ENCODE peak calls at places on chromosomes 11 and 22, in seven cellular contexts. J is NCI-H460; S is Daoy; H is iris pigment epithelial cell; O is NCI-H774; U is activated CD8-positive, alpha-beta T cell treated with anti-CD3 and anti-CD28 coated beads for 36 hours; L is psoas muscle. P is an unnamed sample.

GRCh38 chr22:21074092-21074715 is 28.5 kb downstream of the LRRC74B start:
- DNase-seq in J (no peak), H (peak), L (peak), S (peak), O (no peak), U (no peak), P (peak)

GRCh38 chr11:112587664-112588063 is 327.0 kb upstream of the PLET1 start:
- DNase-seq in O (no peak), U (no peak), L (no peak), S (no peak), H (no peak), J (no peak), P (no peak)

GRCh38 chr22:26890870-26891269 is 233.5 kb downstream of the MIAT start:
- DNase-seq in J (no peak), H (no peak), S (peak), U (peak), O (no peak), L (no peak), P (no peak)

GRCh38 chr22:26894362-26894761 is 237.0 kb downstream of the MIAT start:
- DNase-seq in O (no peak), H (peak), U (no peak), L (no peak), J (no peak), S (peak), P (no peak)

GRCh38 chr11:134539285-134539684 is 127.2 kb upstream of the B3GAT1 start:
- DNase-seq in J (no peak), S (no peak), U (no peak), H (no peak), O (no peak), L (no peak), P (no peak)

GRCh38 chr22:43326342-43326825 is 16.8 kb downstream of the SCUBE1 start:
- DNase-seq in J (no peak), L (no peak), U (no peak), S (no peak), H (no peak), O (no peak), P (no peak)

GRCh38 chr22:27995801-27996528 is 76.9 kb upstream of the PITPNB start:
- DNase-seq in H (no peak), L (no peak), O (no peak), J (no peak), U (no peak), S (no peak), P (no peak)

GRCh38 chr22:41403532-41404318 is 22.0 kb downstream of the TEF start:
- DNase-seq in L (peak), S (peak), J (peak), O (peak), H (peak), U (peak), P (peak)

GRCh38 chr11:1574256-1575242 is 2.5 kb upstream of the DUSP8 start:
- DNase-seq in H (peak), L (no peak), S (peak), O (peak), U (peak), J (no peak), P (peak)

GRCh38 chr11:59898652-59899051 is 20.1 kb downstream of the OOSP3 start:
- DNase-seq in U (no peak), J (peak), L (no peak), H (no peak), O (no peak), S (peak), P (no peak)

GRCh38 chr22:21632237-21632895 is at the start of gene CCDC116:
- DNase-seq in J (no peak), S (no peak), H (no peak), L (no peak), U (peak), O (peak), P (peak)

GRCh38 chr11:28529540-28530410 is 421.6 kb downstream of the METTL15 start:
- DNase-seq in J (peak), S (peak), H (peak), U (no peak), L (no peak), O (peak), P (peak)